ENCODE peak calls at places on chromosomes 2 and 18, in nine cellular contexts. D is OCI-LY7, A is HL-60, X is foreskin fibroblast, V is mucosa of descending colon, U is fibroblast of lung, Q is A673, Y is cardiac fibroblast, S is upper lobe of left lung. I is an unnamed sample.

GRCh38 chr2:241901018-241901380 is 31.5 kb downstream of the RTP5 start:
- DNase-seq in D (no peak), A (no peak), X (no peak), U (no peak), Y (no peak), Q (no peak), V (no peak), S (peak; percentile 11), I (no peak)

GRCh38 chr18:9366126-9366714 is 31.6 kb downstream of the TWSG1 start:
- DNase-seq in S (peak; percentile 23), Y (peak; percentile 38), X (peak; percentile 60), V (no peak), A (no peak), U (peak; percentile 44), D (no peak), Q (peak; percentile 74), I (peak; percentile 19)

GRCh38 chr2:196259507-196260481 is 88.4 kb upstream of the STK17B start:
- DNase-seq in V (no peak), U (peak; percentile 59), Y (peak; percentile 89), A (no peak), D (no peak), Q (no peak), S (no peak), X (peak; percentile 71), I (peak; percentile 55)

GRCh38 chr2:141199711-141200110 is 931.1 kb downstream of the LRP1B start:
- DNase-seq in V (no peak), A (no peak), X (no peak), U (no peak), S (no peak), D (no peak), Q (peak; percentile 10), Y (no peak), I (no peak)

GRCh38 chr2:44515416-44515815 is 153.7 kb downstream of the CAMKMT start:
- DNase-seq in U (peak; percentile 22), V (no peak), X (peak; percentile 45), Y (peak; percentile 9), D (no peak), S (no peak), Q (no peak), A (no peak), I (no peak)

GRCh38 chr2:231576465-231576864 is 16.2 kb upstream of the TEX44 start:
- DNase-seq in U (no peak), D (no peak), Q (no peak), Y (no peak), V (no peak), S (no peak), X (no peak), A (no peak), I (no peak)

GRCh38 chr18:5369513-5369912 is 74.0 kb upstream of the ZBTB14 start:
- DNase-seq in Q (no peak), S (no peak), A (no peak), U (no peak), D (no peak), X (no peak), V (no peak), Y (no peak), I (no peak)

GRCh38 chr2:163919717-163920116 is 183.9 kb upstream of the FIGN start:
- DNase-seq in U (no peak), Q (no peak), V (no peak), Y (peak; percentile 4), A (no peak), X (no peak), D (no peak), S (no peak), I (no peak)

GRCh38 chr2:28552045-28552823 is 56.4 kb downstream of the PLB1 start:
- DNase-seq in X (peak; percentile 70), V (no peak), Y (peak; percentile 75), Q (no peak), A (no peak), U (peak; percentile 42), S (no peak), D (no peak), I (peak; percentile 6)

GRCh38 chr2:50746526-50746925 is 285.4 kb downstream of the NRXN1 start:
- DNase-seq in D (peak; percentile 46), X (peak; percentile 4), A (peak; percentile 3), U (peak; percentile 1), V (no peak), Y (peak; percentile 34), S (no peak), Q (peak; percentile 62), I (no peak)

GRCh38 chr2:28602136-28602660 is 106.3 kb downstream of the PLB1 start:
- DNase-seq in X (no peak), V (no peak), Q (no peak), Y (no peak), U (no peak), A (peak; percentile 44), S (no peak), D (no peak), I (no peak)

GRCh38 chr2:84861539-84861938 is 19.3 kb downstream of the TRABD2A start:
- DNase-seq in D (no peak), Y (no peak), Q (no peak), S (no peak), U (no peak), V (no peak), X (no peak), A (no peak), I (no peak)

GRCh38 chr18:48228301-48228715 is 180.9 kb downstream of the ZBTB7C start:
- DNase-seq in Q (no peak), X (peak; percentile 9), S (peak; percentile 47), V (no peak), Y (peak; percentile 6), D (no peak), U (peak; percentile 17), A (no peak), I (no peak)

GRCh38 chr2:119827866-119828507 is 68.3 kb downstream of the PTPN4 start:
- DNase-seq in A (no peak), U (peak; percentile 56), Y (peak; percentile 52), X (peak; percentile 28), V (no peak), S (no peak), Q (no peak), D (no peak), I (no peak)

GRCh38 chr2:128687551-128687945 is 368.9 kb upstream of the HS6ST1 start:
- DNase-seq in U (no peak), V (no peak), Q (no peak), S (no peak), A (no peak), D (no peak), X (no peak), Y (no peak), I (no peak)

GRCh38 chr2:226790436-226790835 is 9.2 kb downstream of the IRS1 start:
- DNase-seq in U (no peak), A (no peak), Y (no peak), X (no peak), V (no peak), Q (no peak), S (no peak), D (peak; percentile 63), I (no peak)

GRCh38 chr2:232137748-232138147 is 176.2 kb downstream of the DIS3L2 start:
- DNase-seq in S (no peak), V (no peak), D (peak; percentile 79), Q (peak; percentile 6), Y (no peak), U (no peak), X (no peak), A (peak; percentile 18), I (no peak)

GRCh38 chr2:152716805-152717241 is 438 bp downstream of the PRPF40A start:
- DNase-seq in Q (peak; percentile 61), U (no peak), X (peak; percentile 32), V (peak; percentile 39), Y (no peak), A (no peak), S (peak; percentile 27), D (peak; percentile 55), I (no peak)

GRCh38 chr2:136156411-136156810 is 38.5 kb upstream of the CXCR4 start:
- DNase-seq in X (no peak), A (no peak), Y (no peak), Q (no peak), D (peak; percentile 51), U (no peak), S (no peak), V (no peak), I (no peak)

GRCh38 chr2:182018218-182018617 is 32.6 kb downstream of the PPP1R1C start:
- DNase-seq in S (no peak), Q (no peak), A (no peak), D (no peak), Y (peak; percentile 14), V (no peak), X (no peak), U (peak; percentile 21), I (peak; percentile 23)

GRCh38 chr18:24553886-24554285 is 93.4 kb downstream of the HRH4 start:
- DNase-seq in Q (no peak), A (no peak), X (no peak), V (no peak), Y (no peak), U (no peak), S (no peak), D (no peak), I (no peak)

GRCh38 chr18:3624818-3625716 is 175.1 kb downstream of the TGIF1 start:
- DNase-seq in X (peak; percentile 91), D (no peak), Q (peak; percentile 76), Y (peak; percentile 99), S (peak; percentile 61), A (no peak), V (no peak), U (peak; percentile 92), I (peak; percentile 90)
- H3K4me3 ChIP-seq in X (peak overlapping the region; percentile 15), D (no peak overlapping the region), Q (no peak overlapping the region), Y (peak overlapping the region; percentile 41), S (no peak overlapping the region), A (no peak overlapping the region), V (no peak overlapping the region), U (no peak overlapping the region), I (no peak overlapping the region)

GRCh38 chr2:176167398-176167797 is 10.3 kb downstream of the HOXD3 start:
- DNase-seq in U (no peak), S (no peak), A (no peak), Y (no peak), D (no peak), V (no peak), X (no peak), Q (no peak), I (no peak)
- TF ChIP-seq CTCF in U (no peak), S (no peak), A (no peak), Y (no peak), D (no peak), V (no peak), X (no peak), Q (no peak), I (no peak)

GRCh38 chr18:77087391-77088141 is 45.0 kb downstream of the MBP start:
- DNase-seq in D (no peak), X (peak; percentile 76), V (peak; percentile 70), Q (no peak), U (peak; percentile 63), S (no peak), A (no peak), Y (peak; percentile 38), I (no peak)
- H3K4me3 ChIP-seq in D (no peak overlapping the region), X (peak overlapping the region; percentile 36), V (no peak overlapping the region), Q (no peak overlapping the region), U (peak overlapping the region; percentile 15), S (peak overlapping the region; percentile 44), A (no peak overlapping the region), Y (peak overlapping the region; percentile 39), I (peak overlapping the region; percentile 28)

DNA sequence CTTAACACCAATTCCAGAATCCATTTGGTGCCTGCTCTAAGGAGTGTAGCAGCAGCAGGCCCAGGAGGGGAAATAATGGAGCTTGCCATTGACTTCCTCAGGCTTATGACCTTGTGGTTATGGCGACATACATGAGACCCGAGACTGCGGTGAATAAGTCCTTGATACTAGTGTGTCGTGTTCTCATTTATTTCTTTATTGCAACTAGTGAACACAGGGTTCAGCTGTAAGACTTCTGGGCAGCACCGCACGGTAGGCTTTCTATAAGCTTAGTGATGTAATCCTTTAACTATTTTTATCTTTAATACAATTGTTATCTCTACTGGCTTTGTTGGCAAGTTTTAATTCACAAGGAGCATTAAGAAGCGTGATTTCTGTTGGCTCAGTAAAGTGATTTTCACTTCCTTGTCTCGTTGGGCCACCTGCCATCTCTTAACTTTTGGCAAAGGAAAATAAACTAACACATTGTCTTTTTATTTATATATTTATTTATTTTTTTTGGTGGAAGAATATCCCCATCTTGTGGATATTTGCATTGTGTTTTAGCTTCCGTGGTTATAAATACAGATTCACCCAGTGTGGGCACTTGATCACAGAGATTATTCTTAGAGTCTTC is 139.8 kb downstream of the LTBP1 start:
- DNase-seq in Y (peak; percentile 58), D (peak; percentile 81), S (no peak), A (peak; percentile 74), Q (peak; percentile 31), V (no peak), U (peak; percentile 71), X (peak; percentile 45), I (no peak)
- TF ChIP-seq CTCF in Y (no peak), D (peak; percentile 60), S (no peak), A (no peak), Q (peak; percentile 18), V (no peak), U (no peak), X (no peak), I (no peak)

I was measured in astrocyte of the cerebellum.